ENCODE peak calls at places on chromosomes 7 and 10, in four cellular contexts. G is GM10248, O is HCT116, V is thyroid gland. B is an unnamed sample.
A peak's percentile ranks its signal among the peaks of the same experiment; 100 is the strongest.

GRCh38 chr7:7385421-7385820 is 150.3 kb downstream of the COL28A1 start:
- DNase-seq in G (no peak), O (no peak), V (no peak), B (peak; percentile 14)

GRCh38 chr7:42831051-42831952 is 80.6 kb downstream of the C7orf25 start:
- DNase-seq in G (no peak), O (peak; percentile 7), V (peak; percentile 63), B (peak; percentile 61)

GRCh38 chr10:77084431-77085144 is 553.0 kb downstream of the KCNMA1 start:
- DNase-seq in G (no peak), O (no peak), V (no peak), B (no peak)

GRCh38 chr7:127976722-127977121 is 54.5 kb downstream of the LRRC4 start:
- DNase-seq in G (no peak), O (no peak), V (no peak), B (no peak)

GRCh38 chr7:21084286-21084685 is 297.6 kb upstream of the SP8 start:
- DNase-seq in G (no peak), O (no peak), V (no peak), B (peak; percentile 24)

GRCh38 chr10:28676297-28676967 is 889 bp upstream of the BAMBI start:
- DNase-seq in G (no peak), O (no peak), V (peak; percentile 17), B (no peak)

GRCh38 chr7:119974972-119975371 is 298.0 kb upstream of the KCND2 start:
- DNase-seq in G (no peak), O (no peak), V (no peak), B (no peak)

GRCh38 chr10:62851449-62851848 is 35.3 kb upstream of the EGR2 start:
- DNase-seq in G (no peak), O (peak; percentile 12), V (no peak), B (peak; percentile 34)

GRCh38 chr7:16084875-16085274 is 336.5 kb downstream of the CRPPA start:
- DNase-seq in G (no peak), O (no peak), V (no peak), B (no peak)

GRCh38 chr7:142795339-142795863 is 24.6 kb downstream of the PRSS2 start:
- DNase-seq in G (no peak), O (no peak), V (no peak), B (no peak)

GRCh38 chr7:23654508-23654907 is 25.5 kb upstream of the FAM221A start:
- DNase-seq in G (no peak), O (peak; percentile 43), V (peak; percentile 34), B (peak; percentile 25)

DNA sequence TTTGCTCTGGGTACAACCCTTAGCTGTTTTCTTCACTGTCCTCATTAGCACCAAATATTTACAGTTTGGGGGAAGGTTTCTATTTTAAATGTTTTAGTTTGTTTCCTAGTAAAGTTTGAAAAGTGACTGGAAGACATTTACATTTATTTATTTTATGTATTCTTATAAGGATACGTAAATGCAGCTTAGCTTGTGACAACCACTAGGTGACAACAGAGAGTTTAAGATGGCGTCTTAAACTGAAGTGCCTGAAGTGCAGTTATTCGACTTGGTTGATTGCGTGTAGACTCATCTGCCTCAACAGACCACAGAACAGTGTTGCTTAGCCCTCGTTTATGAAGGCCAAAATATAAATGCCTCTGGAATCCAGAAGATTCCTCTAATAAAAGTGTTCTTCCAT is 378.2 kb upstream of the MYO3A start:
- DNase-seq in G (no peak), O (no peak), V (no peak), B (no peak)
- TF ChIP-seq CTCF in G (no peak), O (peak; percentile 41), V (no peak), B (no peak)

GRCh38 chr10:132938472-132939329 is 3.7 kb downstream of the CFAP46 start:
- DNase-seq in G (no peak), O (no peak), V (no peak), B (no peak)
- TF ChIP-seq CTCF in G (peak; percentile 54), O (peak; percentile 16), V (no peak), B (no peak)

GRCh38 chr10:13936826-13937225 is 350.1 kb downstream of the PRPF18 start:
- DNase-seq in G (no peak), O (no peak), V (peak; percentile 84), B (no peak)

GRCh38 chr10:13938940-13939339 is 352.2 kb downstream of the PRPF18 start:
- DNase-seq in G (no peak), O (no peak), V (no peak), B (no peak)

GRCh38 chr10:13943735-13944398 is 357.1 kb downstream of the PRPF18 start:
- DNase-seq in G (no peak), O (no peak), V (no peak), B (no peak)

GRCh38 chr10:13942030-13942429 is 355.3 kb downstream of the PRPF18 start:
- DNase-seq in G (no peak), O (no peak), V (no peak), B (no peak)

DNA sequence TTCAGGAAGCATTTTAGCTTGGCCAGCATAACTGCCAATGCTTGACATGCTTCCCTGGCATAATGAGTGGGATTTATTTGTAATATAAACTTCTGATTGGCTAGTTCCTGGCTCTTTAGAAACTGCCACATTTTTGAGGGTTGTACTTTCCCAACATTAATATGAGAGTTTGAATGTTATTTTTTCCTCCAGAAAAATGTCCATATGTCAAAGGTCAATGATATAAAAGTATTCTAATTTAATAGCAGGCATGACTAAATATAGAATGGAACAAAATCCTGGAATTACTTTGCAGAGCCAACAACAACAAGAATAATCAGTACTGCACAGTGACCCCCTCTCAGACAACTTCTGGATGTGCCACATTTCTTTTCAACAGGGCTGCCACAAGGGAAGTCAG is 352.6 kb downstream of the PRPF18 start:
- DNase-seq in G (no peak), O (no peak), V (no peak), B (no peak)
- TF ChIP-seq CTCF in G (no peak), O (no peak), V (no peak), B (no peak)

GRCh38 chr7:27082171-27082570 is 13.6 kb downstream of the HOXA1 start:
- DNase-seq in G (no peak), O (no peak), V (no peak), B (no peak)

GRCh38 chr7:27078616-27079233 is 17.1 kb downstream of the HOXA1 start:
- DNase-seq in G (no peak), O (no peak), V (no peak), B (no peak)

GRCh38 chr7:27083646-27084045 is 12.2 kb downstream of the HOXA1 start:
- DNase-seq in G (no peak), O (no peak), V (no peak), B (no peak)

GRCh38 chr7:27079234-27079975 is 16.4 kb downstream of the HOXA1 start:
- DNase-seq in G (no peak), O (no peak), V (no peak), B (no peak)

DNA sequence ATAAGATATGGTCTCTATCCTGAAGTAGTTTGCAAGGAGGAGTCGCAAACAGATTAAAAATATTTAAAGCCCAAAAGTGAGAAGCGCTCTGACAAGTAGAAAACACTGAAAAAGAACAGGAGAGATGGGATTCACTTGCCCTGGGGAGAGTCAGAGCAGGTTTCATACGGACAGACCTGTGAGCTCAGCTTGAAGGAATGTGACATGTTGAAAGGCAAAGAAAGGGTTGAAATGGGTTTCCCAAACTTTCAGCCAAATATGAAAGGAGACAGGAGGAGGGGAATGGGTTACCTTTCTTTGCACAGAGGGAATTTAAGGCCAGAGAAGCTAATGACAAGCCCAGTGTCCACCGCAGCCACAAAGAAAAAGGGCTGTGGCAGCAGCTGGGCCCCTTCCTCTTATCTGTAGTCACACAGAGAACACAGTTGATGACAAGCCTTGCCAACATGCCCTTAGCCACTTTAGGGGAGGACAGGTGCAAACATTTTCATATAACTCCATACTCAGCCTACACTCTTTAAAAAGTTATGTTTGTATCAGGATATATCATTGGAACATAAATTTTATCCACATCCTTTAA is 14.9 kb downstream of the HOXA1 start:
- DNase-seq in G (no peak), O (no peak), V (no peak), B (peak; percentile 73)
- TF ChIP-seq CTCF in G (no peak), O (no peak), V (no peak), B (no peak)

GRCh38 chr10:47024399-47025252 is 113.4 kb downstream of the PTPN20 start:
- DNase-seq in G (peak; percentile 82), O (peak; percentile 62), V (peak; percentile 71), B (peak; percentile 67)
- TF ChIP-seq CTCF in G (peak; percentile 82), O (peak; percentile 94), V (peak; percentile 63), B (peak; percentile 87)

DNA sequence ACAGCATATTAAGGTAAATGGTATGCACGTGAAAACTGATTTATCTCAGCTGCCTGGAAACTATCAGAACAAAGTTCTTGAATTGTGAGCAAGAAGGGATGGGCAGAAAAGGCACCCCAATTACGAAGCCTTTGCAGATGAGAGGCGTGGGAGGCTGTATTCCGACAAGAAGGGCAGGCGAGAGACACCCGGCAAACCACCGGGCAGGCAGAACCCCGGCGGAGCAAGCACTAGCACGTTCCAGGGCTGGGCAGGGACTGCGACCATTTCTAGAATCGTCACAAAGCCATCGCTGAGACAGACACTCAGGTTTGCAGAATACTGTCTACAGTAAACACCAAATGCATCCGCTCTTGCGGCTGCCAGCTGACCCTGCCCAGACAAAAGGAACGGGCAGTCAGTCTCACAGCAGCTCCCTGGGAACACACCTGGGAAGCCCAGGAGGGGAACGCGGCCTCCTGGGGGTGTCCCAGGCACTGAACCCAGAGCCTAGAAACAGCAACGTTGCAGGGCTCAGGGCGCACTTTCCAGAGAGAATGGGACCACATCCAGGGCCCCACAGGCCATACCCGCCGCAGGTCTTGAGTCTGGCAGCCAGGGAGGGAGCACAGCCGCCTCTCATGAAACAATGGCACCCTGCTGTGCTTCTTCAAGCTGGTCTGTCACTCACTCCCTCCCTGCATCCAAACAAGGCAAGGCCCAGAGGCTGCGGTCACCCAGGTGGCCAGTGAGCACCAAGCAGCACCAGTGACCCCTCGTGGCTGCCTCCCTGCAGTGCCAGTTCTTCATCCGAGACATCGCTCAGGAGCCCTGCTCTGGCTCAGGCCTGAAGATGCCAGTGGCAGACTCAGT is 261.9 kb downstream of the PTPRN2 start:
- DNase-seq in G (no peak), O (no peak), V (no peak), B (peak; percentile 40)
- TF ChIP-seq CTCF in G (no peak), O (no peak), V (no peak), B (peak; percentile 11)

DNA sequence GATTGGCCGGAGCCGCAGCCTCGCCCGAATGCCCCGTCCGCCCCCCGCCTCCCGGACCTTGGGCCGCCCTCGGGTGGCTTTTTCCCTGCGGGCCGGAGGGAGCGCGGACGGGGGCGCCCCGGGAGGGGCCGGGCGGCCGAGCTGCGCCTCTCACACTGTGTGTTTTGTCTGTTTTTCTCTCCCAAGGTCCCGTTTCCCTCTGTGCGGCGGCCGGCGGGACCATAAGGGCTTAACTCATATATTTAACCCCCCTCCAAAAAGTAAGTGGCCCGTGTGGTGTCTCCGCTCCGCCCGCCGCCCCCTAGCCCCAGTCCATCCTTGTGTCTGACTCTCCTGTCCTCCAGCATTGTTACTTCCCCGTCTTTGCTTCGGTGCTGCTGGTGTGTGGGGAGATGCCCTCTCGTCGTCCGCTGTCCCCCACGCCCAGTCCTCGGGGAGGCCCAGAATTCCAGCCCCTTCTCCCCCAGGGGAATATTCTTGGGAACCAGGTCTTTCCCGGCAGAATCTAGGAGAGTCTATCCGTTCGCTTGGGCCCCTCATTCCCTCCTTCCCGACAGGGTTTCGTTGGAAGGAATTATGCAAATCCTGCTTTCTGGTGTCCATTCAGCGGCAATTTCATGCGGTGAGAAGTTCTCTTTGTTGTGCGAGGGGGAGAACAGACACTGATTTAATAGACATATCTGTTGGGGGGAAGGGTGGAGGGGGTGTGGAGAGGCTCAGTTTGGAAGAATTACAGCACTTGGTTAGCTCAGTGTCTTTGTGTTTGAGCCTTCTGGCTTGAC is 1.3 kb downstream of the LCOR start:
- DNase-seq in G (peak; percentile 30), O (no peak), V (no peak), B (peak; percentile 39)
- TF ChIP-seq CTCF in G (no peak), O (no peak), V (no peak), B (no peak)